ENCODE peak calls at places on chromosomes 13 and 19, in seven cellular contexts. K, F, A, H, V, N and G are unnamed samples.

GRCh38 chr13:93721483-93721882 is 494.9 kb downstream of the GPC6 start:
- DNase-seq in N (no peak), A (no peak), F (no peak), H (no peak), V (no peak), K (no peak), G (no peak)

GRCh38 chr13:63554157-63554556 is 2138.5 kb upstream of the PCDH20 start:
- DNase-seq in N (no peak), K (no peak), H (no peak), F (no peak), A (no peak), V (no peak), G (no peak)

GRCh38 chr13:97307882-97308624 is 85.9 kb downstream of the MBNL2 start:
- DNase-seq in K (peak; percentile 38), A (peak; percentile 47), N (peak; percentile 39), V (peak; percentile 25), F (no peak), H (no peak), G (peak; percentile 85)

GRCh38 chr19:14073925-14074838 is 1.6 kb downstream of the MISP3 start:
- DNase-seq in N (peak; percentile 50), F (no peak), A (no peak), V (peak; percentile 65), H (no peak), K (no peak), G (no peak)

GRCh38 chr13:63492604-63493003 is 2077.0 kb upstream of the PCDH20 start:
- DNase-seq in H (no peak), K (no peak), N (no peak), V (no peak), F (no peak), A (no peak), G (no peak)

GRCh38 chr19:33344611-33345010 is 28.9 kb upstream of the CEBPG start:
- DNase-seq in F (no peak), N (no peak), H (no peak), K (no peak), A (no peak), V (no peak), G (no peak)

GRCh38 chr13:24232474-24232873 is 72.0 kb downstream of the SPATA13 start:
- DNase-seq in F (no peak), N (no peak), V (no peak), K (no peak), H (no peak), A (no peak), G (no peak)

GRCh38 chr13:32453981-32454380 is 26.1 kb upstream of the N4BP2L1 start:
- DNase-seq in N (no peak), V (no peak), A (no peak), F (no peak), K (no peak), H (no peak), G (peak; percentile 25)

GRCh38 chr19:50322931-50323781 is 6.0 kb downstream of the KCNC3 start:
- DNase-seq in V (no peak), K (no peak), H (no peak), F (no peak), N (no peak), A (no peak), G (no peak)

GRCh38 chr19:45528744-45529453 is 21.6 kb downstream of the VASP start:
- DNase-seq in V (no peak), H (no peak), F (no peak), N (no peak), A (peak; percentile 27), K (peak; percentile 66), G (no peak)